ENCODE peak calls at places on chromosomes 12 and 14, in four cellular contexts. J is RWPE2, L is fibroblast of mammary gland, D is AG10803. T is an unnamed sample.

GRCh38 chr14:93330609-93331000 is 2.2 kb downstream of the BTBD7 start:
- DNase-seq in J (no peak), L (no peak), D (no peak), T (no peak)

GRCh38 chr12:11805680-11806079 is 156.2 kb downstream of the ETV6 start:
- DNase-seq in J (no peak), L (no peak), D (no peak), T (no peak)

GRCh38 chr12:104863549-104863948 is 94.5 kb downstream of the SLC41A2 start:
- DNase-seq in J (no peak), L (peak), D (peak), T (no peak)

GRCh38 chr12:26548227-26548626 is 284.8 kb downstream of the ITPR2 start:
- DNase-seq in J (no peak), L (no peak), D (no peak), T (no peak)

GRCh38 chr12:91778091-91778819 is 367.4 kb downstream of the BTG1 start:
- DNase-seq in J (no peak), L (peak), D (peak), T (no peak)

GRCh38 chr14:76129851-76130576 is 21.7 kb upstream of the GPATCH2L start:
- DNase-seq in J (no peak), L (no peak), D (no peak), T (no peak)

GRCh38 chr12:68837215-68837614 is 29.2 kb downstream of the MDM2 start:
- DNase-seq in J (no peak), L (no peak), D (no peak), T (no peak)

GRCh38 chr12:98578821-98579220 is 14.7 kb upstream of the SLC25A3 start:
- DNase-seq in J (no peak), L (no peak), D (no peak), T (no peak)

GRCh38 chr12:45973526-45973925 is 16.8 kb downstream of the SCAF11 start:
- DNase-seq in J (no peak), L (peak), D (peak), T (no peak)

GRCh38 chr14:46651526-46652144 is at the start of gene RPL10L:
- DNase-seq in J (no peak), L (no peak), D (no peak), T (no peak)

GRCh38 chr12:57515934-57516541 is 4.3 kb downstream of the DDIT3 start:
- DNase-seq in J (no peak), L (no peak), D (no peak), T (no peak)

GRCh38 chr14:44027397-44027796 is 479.7 kb downstream of the FSCB start:
- DNase-seq in J (no peak), L (no peak), D (no peak), T (no peak)

GRCh38 chr12:102567031-102567985 is 86.9 kb upstream of the IGF1 start:
- DNase-seq in J (no peak), L (peak), D (peak), T (peak)

GRCh38 chr12:32918890-32919791 is 22.6 kb upstream of the PKP2 start:
- DNase-seq in J (no peak), L (peak), D (no peak), T (no peak)

GRCh38 chr14:72547999-72548398 is 345.9 kb downstream of the DPF3 start:
- DNase-seq in J (no peak), L (no peak), D (no peak), T (no peak)

GRCh38 chr12:10554971-10555481 is 49.3 kb downstream of the EIF2S3B start:
- DNase-seq in J (no peak), L (no peak), D (no peak), T (no peak)

GRCh38 chr12:56377310-56377988 is 14.8 kb upstream of the APOF start:
- DNase-seq in J (no peak), L (peak), D (no peak), T (no peak)

GRCh38 chr12:50102648-50103309 is 1.0 kb upstream of the GPD1 start:
- DNase-seq in J (no peak), L (peak), D (no peak), T (no peak)

GRCh38 chr12:131912526-131913274 is 16.4 kb upstream of the PUS1 start:
- DNase-seq in J (peak), L (peak), D (peak), T (peak)

GRCh38 chr12:47722136-47722834 is 3.0 kb downstream of the ENDOU start:
- DNase-seq in J (no peak), L (no peak), D (no peak), T (no peak)

GRCh38 chr14:24734917-24735500 is 101.0 kb upstream of the GZMB start:
- DNase-seq in J (no peak), L (peak), D (peak), T (peak)

GRCh38 chr12:55935742-55936151 is 4.8 kb downstream of the DGKA start:
- DNase-seq in J (no peak), L (no peak), D (no peak), T (no peak)

GRCh38 chr12:112973016-112973711 is 5.2 kb upstream of the OAS2 start:
- DNase-seq in J (no peak), L (peak), D (peak), T (no peak)

GRCh38 chr12:121806556-121807308 is 2.9 kb downstream of the SETD1B start:
- DNase-seq in J (no peak), L (peak), D (no peak), T (no peak)

GRCh38 chr14:103561381-103562134 is 899 bp downstream of the BAG5 start:
- DNase-seq in J (no peak), L (peak), D (peak), T (no peak)

GRCh38 chr14:65141523-65141922 is 39.2 kb upstream of the MAX start:
- DNase-seq in J (no peak), L (no peak), D (no peak), T (no peak)

GRCh38 chr12:98901189-98901588 is 256.1 kb downstream of the APAF1 start:
- DNase-seq in J (no peak), L (no peak), D (no peak), T (no peak)

GRCh38 chr14:95597784-95598204 is 62.9 kb downstream of the GLRX5 start:
- DNase-seq in J (no peak), L (peak), D (peak), T (no peak)

GRCh38 chr12:94026566-94026965 is 121.8 kb upstream of the PLXNC1 start:
- DNase-seq in J (no peak), L (no peak), D (peak), T (no peak)

GRCh38 chr12:2959194-2959507 is at the start of gene TEAD4:
- DNase-seq in J (peak), L (peak), D (peak), T (no peak)

GRCh38 chr14:56659964-56660551 is 80.5 kb downstream of the TMEM260 start:
- DNase-seq in J (no peak), L (peak), D (peak), T (no peak)

GRCh38 chr12:91037301-91037700 is 20.5 kb downstream of the KERA start:
- DNase-seq in J (no peak), L (peak), D (peak), T (peak)

DNA sequence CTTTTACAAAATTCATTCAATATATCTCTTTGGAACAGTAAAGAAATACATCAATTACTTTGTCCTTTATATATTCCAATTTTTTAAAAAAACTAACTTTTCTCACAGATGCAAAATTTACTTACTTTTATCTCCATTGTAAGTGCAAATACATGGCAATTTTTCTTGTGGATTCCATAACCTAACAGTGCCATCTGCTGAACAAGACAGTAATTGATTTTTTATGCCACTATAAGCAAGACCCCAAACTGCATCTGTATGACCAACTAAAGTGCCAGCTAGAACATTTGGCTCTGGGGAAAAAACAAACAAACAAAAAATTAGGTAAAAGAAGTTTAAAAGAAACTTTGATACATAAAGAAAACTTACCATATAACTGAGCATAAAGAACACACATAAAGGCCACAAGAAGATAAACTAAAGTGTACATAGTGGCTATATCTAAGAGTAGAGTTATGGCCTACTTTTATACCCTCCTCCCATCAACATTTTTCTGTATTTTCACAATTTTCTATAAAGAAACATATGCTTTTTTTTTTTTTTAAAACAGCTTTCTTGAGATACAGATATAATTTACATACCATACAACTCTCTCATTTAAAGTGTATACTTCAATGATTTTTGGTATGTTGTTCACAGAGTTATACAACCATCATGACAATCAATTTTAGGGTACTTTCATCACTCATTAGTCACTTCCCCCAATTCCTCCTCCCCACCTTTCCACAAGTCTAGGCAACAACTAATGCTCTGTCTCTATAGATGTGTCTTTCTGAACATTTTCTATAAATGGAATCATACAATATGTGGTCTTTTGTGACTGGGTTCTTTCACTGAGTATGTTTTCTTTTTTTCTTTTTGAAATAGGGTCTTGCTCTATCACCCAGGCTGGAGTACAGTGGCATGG is 32.6 kb downstream of the COCH start:
- DNase-seq in J (no peak), L (peak), D (no peak), T (no peak)
- TF ChIP-seq CTCF in J (peak), L (peak), D (peak), T (peak)

GRCh38 chr12:111410229-111411186 is 4.8 kb downstream of the SH2B3 start:
- DNase-seq in J (no peak), L (peak), D (no peak), T (no peak)
- H3K4me3 ChIP-seq in J (no peak), L (no peak), D (no peak), T (no peak)

GRCh38 chr12:132922676-132923075 is 33.4 kb downstream of the ZNF605 start:
- DNase-seq in J (no peak), L (no peak), D (no peak), T (no peak)

GRCh38 chr12:132924356-132924755 is 31.8 kb downstream of the ZNF605 start:
- DNase-seq in J (no peak), L (no peak), D (no peak), T (no peak)

GRCh38 chr12:132923356-132923909 is 32.7 kb downstream of the ZNF605 start:
- DNase-seq in J (no peak), L (no peak), D (no peak), T (no peak)

GRCh38 chr12:132918680-132919079 is 31.3 kb upstream of the CHFR start:
- DNase-seq in J (no peak), L (no peak), D (no peak), T (no peak)

DNA sequence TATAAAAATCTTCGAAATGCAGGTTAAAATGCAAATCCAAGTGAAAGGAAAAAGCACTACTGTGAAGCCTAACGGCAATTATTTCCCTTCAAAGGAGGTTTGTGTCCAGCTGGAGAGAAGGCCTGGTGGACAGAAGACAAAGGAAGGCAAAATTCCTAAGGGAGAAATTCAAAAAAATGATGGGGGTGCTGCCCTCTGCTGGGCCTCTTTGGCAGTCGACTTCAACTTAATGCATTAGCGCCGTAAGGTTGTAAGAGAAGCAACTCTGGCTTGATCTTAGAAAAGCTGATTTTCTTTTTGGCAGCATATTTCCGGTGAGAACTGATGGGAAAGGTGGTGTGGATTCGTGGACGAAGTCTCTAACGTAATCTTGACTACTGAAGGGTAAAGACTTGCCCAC is 34.3 kb upstream of the CHFR start:
- DNase-seq in J (no peak), L (no peak), D (no peak), T (no peak)
- TF ChIP-seq CTCF in J (no peak), L (peak), D (no peak), T (peak)

GRCh38 chr12:123436017-123436964 is at the start of gene RILPL2:
- DNase-seq in J (peak), L (peak), D (peak), T (peak)

GRCh38 chr12:123433615-123434014 is 2.9 kb downstream of the RILPL2 start:
- DNase-seq in J (no peak), L (no peak), D (no peak), T (no peak)

GRCh38 chr12:123427036-123427769 is 9.3 kb downstream of the RILPL2 start:
- DNase-seq in J (no peak), L (no peak), D (no peak), T (no peak)

GRCh38 chr12:123435636-123436016 is 858 bp downstream of the RILPL2 start:
- DNase-seq in J (no peak), L (no peak), D (no peak), T (no peak)

DNA sequence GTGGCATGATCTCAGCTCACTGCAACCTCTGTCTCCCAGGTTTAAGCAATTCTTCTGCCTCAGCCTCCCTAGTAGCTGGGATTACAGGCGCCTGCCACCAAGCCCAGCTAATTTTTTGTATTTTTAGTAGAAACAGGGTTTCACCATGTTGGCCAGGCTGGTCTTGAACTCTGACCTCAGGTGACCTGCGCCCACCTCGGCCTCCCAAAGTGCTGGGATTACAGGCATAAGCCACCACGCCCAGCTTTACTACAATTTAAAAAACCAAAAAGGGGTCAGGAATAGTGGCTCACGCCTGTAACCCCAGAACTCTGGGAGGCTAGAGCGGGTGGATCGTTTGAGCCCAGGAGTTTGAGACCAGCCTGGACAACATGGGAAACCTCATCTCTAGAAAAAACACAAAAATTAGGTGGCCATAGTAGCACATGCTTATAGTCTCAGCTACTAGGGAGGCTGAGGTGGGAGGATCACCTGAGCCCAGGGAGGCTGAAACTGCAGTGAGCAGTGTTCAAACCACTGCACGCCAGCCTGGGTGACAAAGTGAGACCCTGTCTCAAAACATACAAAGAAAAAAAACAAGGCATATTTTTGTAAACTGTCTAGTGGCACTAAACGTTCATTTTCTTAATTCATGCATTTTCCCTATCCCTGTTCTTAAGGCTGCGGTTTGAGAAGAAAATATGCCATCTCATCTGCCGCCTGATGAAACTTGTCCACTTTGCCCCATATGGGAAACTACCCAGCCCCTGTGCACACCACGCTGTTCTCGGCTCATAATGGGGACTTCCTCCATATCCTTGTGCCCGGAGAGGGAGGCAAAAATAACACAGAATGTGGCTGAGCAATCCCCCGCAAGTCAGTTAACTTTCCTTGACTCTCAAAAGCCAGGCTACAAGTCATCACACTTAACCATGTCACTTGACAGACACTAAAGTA is 4.3 kb downstream of the RILPL2 start:
- DNase-seq in J (no peak), L (no peak), D (peak), T (no peak)
- H3K4me3 ChIP-seq in J (no peak), L (no peak), D (peak), T (no peak)

DNA sequence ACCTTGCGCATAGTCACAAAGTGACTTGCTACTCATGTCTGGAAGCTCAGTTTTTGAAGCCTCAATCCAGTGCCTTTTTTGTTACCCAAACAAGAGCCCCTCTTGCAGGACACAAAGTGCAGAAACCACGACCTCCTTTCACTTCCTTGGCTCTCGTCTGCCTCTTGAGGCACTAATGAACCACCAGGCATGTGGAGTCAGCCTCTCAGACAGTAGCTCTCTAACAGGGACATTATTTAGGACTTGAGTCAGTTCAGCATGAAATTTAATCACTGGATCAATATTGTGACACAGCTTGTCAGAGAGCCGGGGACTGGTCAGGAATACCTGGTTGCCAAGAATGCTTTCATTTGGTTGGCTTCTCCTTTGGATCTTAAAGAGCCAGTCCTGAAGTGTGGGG is 46.7 kb downstream of the HSPB8 start:
- DNase-seq in J (no peak), L (no peak), D (no peak), T (no peak)
- TF ChIP-seq CTCF in J (no peak), L (no peak), D (no peak), T (no peak)

GRCh38 chr14:34610101-34610500 is 19.8 kb downstream of the SNX6 start:
- DNase-seq in J (no peak), L (no peak), D (no peak), T (no peak)

DNA sequence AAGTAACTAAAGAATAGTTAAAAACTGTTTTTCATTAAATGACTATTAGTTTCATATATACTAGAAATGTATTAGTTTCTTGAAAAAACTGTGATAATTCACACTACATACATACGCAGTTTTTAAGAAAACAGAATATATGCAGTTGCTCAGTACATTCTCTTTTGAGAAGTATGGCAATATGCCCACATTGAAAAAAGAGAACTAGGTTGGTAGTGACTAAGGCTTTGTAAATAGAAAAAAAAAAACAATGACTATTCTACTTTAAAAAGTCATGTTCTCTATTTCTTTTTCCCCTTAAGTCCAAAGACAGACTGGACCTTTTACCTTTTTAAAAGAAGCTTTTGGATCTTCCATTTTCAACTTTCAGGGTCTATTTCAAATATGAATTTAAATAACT is 25.0 kb downstream of the SNX6 start:
- DNase-seq in J (no peak), L (peak), D (peak), T (no peak)
- H3K4me3 ChIP-seq in J (no peak), L (no peak), D (no peak), T (no peak)

GRCh38 chr14:26008290-26008689 is 589.5 kb downstream of the NOVA1 start:
- DNase-seq in J (no peak), L (peak), D (no peak), T (no peak)
- TF ChIP-seq CTCF in J (peak), L (peak), D (no peak), T (no peak)

DNA sequence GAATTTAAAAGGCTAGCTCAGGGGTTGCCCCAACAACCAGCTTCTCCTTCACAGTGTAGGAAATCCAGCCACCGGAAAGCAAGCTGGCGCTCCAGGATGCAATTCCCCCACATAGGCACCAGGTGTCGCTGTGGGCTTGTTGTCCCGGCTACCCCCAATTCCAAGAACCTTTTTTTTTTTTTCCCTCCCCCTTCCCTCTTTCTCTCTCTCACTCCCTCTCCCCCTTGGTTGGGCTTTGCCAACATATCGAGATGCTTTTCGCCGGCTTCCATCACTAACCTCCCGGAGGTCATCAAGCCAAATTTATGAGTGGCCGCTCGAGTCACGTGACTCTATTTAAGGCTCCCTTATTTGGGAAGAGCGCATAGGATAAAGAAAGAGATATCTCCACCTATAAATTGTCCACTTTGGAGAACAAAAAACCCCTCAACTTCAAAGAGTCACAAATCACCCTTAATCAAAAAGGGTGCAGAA is at the start of gene HOXC5:
- DNase-seq in J (no peak), L (peak), D (peak), T (no peak)
- H3K4me3 ChIP-seq in J (peak), L (peak), D (peak), T (peak)

T was measured in BJ.